ENCODE peak calls at places on chromosomes 12 and 14, in nine cellular contexts. A is nucleus accumbens; I is stimulated activated CD8-positive, alpha-beta memory T cell treated with anti-CD3 and anti-CD28 coated beads, Interleukin-4, amount 100 ng/mL, for 4 hours; E is coronary artery; K is neural crest cell; S is T-helper 1 cell; R is NCI-H2171 treated with DMSO at 0.1 percent for 48 hours; X is dorsolateral prefrontal cortex; B is HFF-Myc. G is an unnamed sample.

GRCh38 chr14:97077253-97077653 is 280.1 kb downstream of the VRK1 start:
- DNase-seq in A (peak; percentile 16), I (no peak), E (no peak), K (no peak), S (no peak), R (no peak), X (peak; percentile 26), B (no peak), G (no peak)

GRCh38 chr12:90027041-90027440 is 318.4 kb upstream of the ATP2B1 start:
- DNase-seq in A (no peak), I (no peak), E (no peak), K (no peak), S (no peak), R (no peak), X (no peak), B (no peak), G (no peak)

GRCh38 chr14:57277062-57277461 is 8.3 kb downstream of the AP5M1 start:
- DNase-seq in A (no peak), I (no peak), E (no peak), K (no peak), S (no peak), R (no peak), X (no peak), B (no peak), G (no peak)

GRCh38 chr12:129788506-129788905 is 115.3 kb downstream of the TMEM132D start:
- DNase-seq in A (no peak), I (no peak), E (no peak), K (no peak), S (no peak), R (no peak), X (no peak), B (no peak), G (no peak)

GRCh38 chr14:37819155-37820015 is 224.0 kb downstream of the TTC6 start:
- DNase-seq in A (no peak), I (no peak), E (no peak), K (no peak), S (no peak), R (no peak), X (no peak), B (peak; percentile 2), G (no peak)

GRCh38 chr14:76961631-76962302 is 66.7 kb downstream of the IRF2BPL start:
- DNase-seq in A (peak; percentile 53), I (peak; percentile 96), E (peak; percentile 91), K (peak; percentile 61), S (peak; percentile 89), R (peak; percentile 33), X (peak; percentile 62), B (peak; percentile 86), G (peak; percentile 57)

GRCh38 chr14:92718659-92719058 is 29.8 kb downstream of the LGMN start:
- DNase-seq in A (no peak), I (no peak), E (peak; percentile 3), K (no peak), S (no peak), R (no peak), X (no peak), B (no peak), G (no peak)

GRCh38 chr14:54901380-54902142 is 1.1 kb downstream of the GCH1 start:
- DNase-seq in A (no peak), I (no peak), E (no peak), K (no peak), S (no peak), R (peak; percentile 54), X (no peak), B (no peak), G (no peak)

GRCh38 chr12:120110550-120111501 is 5.7 kb downstream of the RAB35 start:
- DNase-seq in A (peak; percentile 23), I (no peak), E (no peak), K (no peak), S (peak; percentile 39), R (no peak), X (no peak), B (no peak), G (no peak)

GRCh38 chr14:31360919-31361662 is 59.3 kb downstream of the HEATR5A start:
- DNase-seq in A (no peak), I (no peak), E (no peak), K (no peak), S (no peak), R (no peak), X (no peak), B (no peak), G (no peak)

G was measured in HuH-7.5.